ENCODE peak calls at places on chromosomes 4 and X, in four cellular contexts. L is IMR-90, W is mesendoderm, X is H1. P is an unnamed sample.

GRCh38 chrX:129653985-129654651 is 638 bp downstream of the APLN start:
- DNase-seq in X (no peak), W (no peak), L (no peak), P (no peak)

GRCh38 chr4:107824367-107825071 is at the start of gene SGMS2:
- DNase-seq in X (peak; percentile 64), W (peak; percentile 74), L (peak; percentile 84), P (peak; percentile 69)

GRCh38 chr4:128600996-128601857 is 208.3 kb upstream of the JADE1 start:
- DNase-seq in X (peak; percentile 40), L (peak; percentile 97), W (peak; percentile 90), P (no peak)

GRCh38 chr4:70754990-70755688 is 33.4 kb downstream of the RUFY3 start:
- DNase-seq in X (no peak), W (no peak), L (no peak), P (no peak)

GRCh38 chr4:3065551-3065950 is 8.8 kb downstream of the HTT-AS start:
- DNase-seq in X (no peak), L (peak; percentile 66), W (no peak), P (no peak)

GRCh38 chr4:24471623-24472510 is 112.5 kb downstream of the DHX15 start:
- DNase-seq in L (no peak), X (peak; percentile 83), W (peak; percentile 59), P (peak; percentile 58)

GRCh38 chr4:185735887-185736286 is 76.1 kb downstream of the SORBS2 start:
- DNase-seq in W (no peak), L (no peak), X (no peak), P (no peak)

GRCh38 chrX:104707572-104707971 is 141.6 kb downstream of the IL1RAPL2 start:
- DNase-seq in X (no peak), L (no peak), W (no peak), P (no peak)

GRCh38 chrX:40172169-40172979 is 74.6 kb upstream of the BCOR start:
- DNase-seq in X (peak; percentile 50), W (peak; percentile 38), L (peak; percentile 44), P (peak; percentile 50)

GRCh38 chrX:103554687-103555417 is 30.5 kb upstream of the TCEAL4 start:
- DNase-seq in W (peak; percentile 93), X (peak; percentile 85), L (peak; percentile 24), P (peak; percentile 85)

GRCh38 chrX:39427492-39428289 is 626.4 kb downstream of the MID1IP1 start:
- DNase-seq in W (no peak), L (peak; percentile 33), X (no peak), P (no peak)

GRCh38 chrX:55342533-55343501 is 78.1 kb upstream of the PAGE3 start:
- DNase-seq in L (no peak), W (peak; percentile 27), X (peak; percentile 39), P (peak; percentile 47)

GRCh38 chrX:1527457-1527856 is 9.5 kb downstream of the P2RY8 start:
- DNase-seq in W (no peak), X (no peak), L (no peak), P (no peak)
- H4K5ac ChIP-seq in W (no peak overlapping the region), X (no peak overlapping the region), L (no peak overlapping the region), P (no peak overlapping the region)

GRCh38 chr4:74654230-74654681 is 140.1 kb downstream of the BTC start:
- DNase-seq in L (peak; percentile 43), X (no peak), W (no peak), P (no peak)

GRCh38 chr4:74658114-74658513 is 136.2 kb downstream of the BTC start:
- DNase-seq in W (no peak), X (no peak), L (no peak), P (no peak)

GRCh38 chr4:74659576-74660411 is 134.5 kb downstream of the BTC start:
- DNase-seq in X (no peak), W (peak; percentile 91), L (peak; percentile 99), P (no peak)

GRCh38 chr4:74653331-74654229 is 140.7 kb downstream of the BTC start:
- DNase-seq in X (no peak), L (no peak), W (no peak), P (no peak)

GRCh38 chr4:74656596-74656995 is 137.7 kb downstream of the BTC start:
- DNase-seq in X (no peak), L (no peak), W (no peak), P (no peak)
- H4K5ac ChIP-seq in X (no peak overlapping the region), L (no peak overlapping the region), W (no peak overlapping the region), P (no peak overlapping the region)

DNA sequence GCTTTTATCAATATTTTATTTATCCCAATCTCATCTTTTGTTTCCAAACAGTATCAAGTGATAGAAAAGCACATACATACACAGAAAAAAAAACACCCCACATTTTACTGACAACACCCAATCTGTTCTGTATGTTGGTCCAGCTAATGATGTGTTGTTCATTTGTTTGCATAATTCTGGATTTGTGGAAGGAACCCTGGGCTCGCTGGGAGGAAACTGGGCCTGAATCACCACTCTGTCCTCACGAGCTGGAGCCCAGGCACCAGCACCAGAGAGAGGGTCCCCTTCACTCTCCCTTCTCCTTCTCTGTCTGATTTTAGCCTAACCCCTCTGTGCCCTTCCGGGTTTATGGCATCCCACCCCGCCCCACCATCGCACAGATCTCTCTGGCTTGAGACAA is 79.8 kb downstream of the PSAPL1 start:
- DNase-seq in W (no peak), L (peak; percentile 42), X (no peak), P (no peak)
- H4K5ac ChIP-seq in W (no peak overlapping the region), L (no peak overlapping the region), X (no peak overlapping the region), P (no peak overlapping the region)

DNA sequence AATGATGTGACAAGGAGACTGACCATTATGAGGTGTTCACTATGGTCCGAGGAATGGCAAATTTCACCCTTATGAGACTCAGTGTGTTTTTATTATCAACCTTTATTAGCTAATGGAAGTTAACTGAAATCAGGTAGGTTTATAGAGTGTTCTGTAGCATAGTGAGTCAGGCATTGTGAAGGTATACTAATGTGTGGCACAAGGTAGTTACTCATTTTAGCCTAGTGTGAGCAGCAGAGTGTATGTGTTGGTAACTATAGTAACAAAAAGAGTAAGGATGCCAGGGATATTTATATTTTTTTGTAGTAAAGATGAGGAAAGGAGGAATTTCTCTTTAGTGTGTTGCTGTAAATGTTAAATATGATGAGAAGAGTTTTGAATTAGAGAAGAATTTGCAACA is 12.0 kb downstream of the PDLIM5 start:
- DNase-seq in X (no peak), W (no peak), L (peak; percentile 47), P (no peak)
- H4K5ac ChIP-seq in X (no peak overlapping the region), W (no peak overlapping the region), L (no peak overlapping the region), P (no peak overlapping the region)

DNA sequence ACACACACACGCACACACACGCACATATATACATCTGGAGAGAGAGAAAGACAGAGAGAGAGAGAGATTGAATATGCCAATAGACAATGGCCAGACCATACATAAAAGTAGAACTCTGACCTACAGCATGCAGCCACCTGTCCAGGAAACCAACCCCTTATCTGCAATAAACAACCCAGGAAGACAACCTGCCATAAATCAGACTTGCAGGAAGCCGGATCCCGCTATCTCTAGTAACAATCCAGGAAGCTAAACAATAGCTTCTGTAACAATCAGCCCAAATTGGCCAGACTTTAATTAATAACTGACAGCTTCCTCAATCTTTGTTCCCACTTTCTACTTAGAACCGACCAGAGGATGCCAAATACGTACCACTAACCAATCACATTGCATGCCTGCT is 173.2 kb downstream of the LDB2 start:
- DNase-seq in W (no peak), X (no peak), L (no peak), P (no peak)
- H4K5ac ChIP-seq in W (no peak overlapping the region), X (no peak overlapping the region), L (no peak overlapping the region), P (no peak overlapping the region)

DNA sequence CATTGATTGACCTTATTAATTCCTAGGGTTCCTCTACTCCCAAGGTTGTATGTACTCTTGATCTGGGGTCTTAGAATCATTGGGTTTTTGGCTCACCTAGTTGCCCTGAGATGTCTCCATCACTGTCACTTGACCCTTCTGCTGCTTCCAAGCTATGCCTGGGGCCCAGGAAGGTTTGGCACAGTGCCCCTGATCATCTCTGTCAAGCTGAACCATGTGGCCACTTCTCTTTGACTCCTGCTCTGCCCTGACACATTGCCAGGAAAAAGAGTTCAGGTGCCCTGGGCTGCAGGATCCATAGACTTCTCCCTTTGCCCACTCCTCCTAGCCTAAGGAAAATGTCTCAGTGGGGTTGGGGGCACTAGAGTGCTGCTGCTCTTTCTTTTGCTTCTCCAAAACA is 3.9 kb upstream of the CHST7 start:
- DNase-seq in L (no peak), X (no peak), W (no peak), P (no peak)
- H4K5ac ChIP-seq in L (no peak overlapping the region), X (no peak overlapping the region), W (no peak overlapping the region), P (no peak overlapping the region)

GRCh38 chr4:66693694-66694093 is 851.6 kb downstream of the CENPC start:
- DNase-seq in L (no peak), W (peak; percentile 51), X (no peak), P (no peak)

GRCh38 chr4:66691101-66691500 is 854.2 kb downstream of the CENPC start:
- DNase-seq in L (no peak), X (no peak), W (peak; percentile 81), P (peak; percentile 31)

GRCh38 chr4:66687393-66687971 is 857.8 kb downstream of the CENPC start:
- DNase-seq in X (no peak), L (no peak), W (no peak), P (no peak)

GRCh38 chr4:66688674-66689073 is 856.6 kb downstream of the CENPC start:
- DNase-seq in X (no peak), L (peak; percentile 9), W (no peak), P (no peak)
- H4K5ac ChIP-seq in X (no peak overlapping the region), L (no peak overlapping the region), W (no peak overlapping the region), P (no peak overlapping the region)

GRCh38 chrX:46730765-46731164 is 28.2 kb downstream of the SLC9A7 start:
- DNase-seq in L (no peak), X (no peak), W (no peak), P (no peak)
- H4K5ac ChIP-seq in L (no peak overlapping the region), X (no peak overlapping the region), W (no peak overlapping the region), P (no peak overlapping the region)

GRCh38 chr4:168722391-168722790 is 225.5 kb downstream of the PALLD start:
- DNase-seq in X (no peak), L (no peak), W (no peak), P (no peak)

GRCh38 chr4:168723020-168723419 is 226.2 kb downstream of the PALLD start:
- DNase-seq in X (no peak), W (no peak), L (peak; percentile 75), P (no peak)

GRCh38 chr4:168724960-168725359 is 228.1 kb downstream of the PALLD start:
- DNase-seq in W (peak; percentile 33), X (no peak), L (peak; percentile 74), P (no peak)

GRCh38 chr4:168724243-168724642 is 227.4 kb downstream of the PALLD start:
- DNase-seq in X (no peak), L (no peak), W (no peak), P (no peak)

DNA sequence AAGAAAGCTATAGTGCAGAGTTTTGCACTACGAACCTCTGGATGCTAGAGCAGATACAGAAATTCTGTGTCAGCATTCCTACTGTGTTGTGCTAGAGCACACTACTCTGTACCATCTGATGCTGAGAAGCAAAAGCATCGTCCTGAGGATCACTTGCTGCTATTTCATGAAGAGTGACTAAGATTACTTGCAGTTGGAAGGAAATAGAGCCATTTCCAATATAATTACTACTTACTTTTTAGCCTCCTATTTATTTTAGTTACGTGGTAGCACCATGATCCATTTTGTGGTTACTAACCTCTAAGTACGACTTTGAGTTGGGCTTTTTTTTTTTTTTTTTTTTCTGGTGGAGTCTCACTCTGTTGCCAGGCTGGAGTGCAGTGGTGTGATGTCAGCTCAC is 226.7 kb downstream of the PALLD start:
- DNase-seq in W (no peak), L (peak; percentile 56), X (no peak), P (no peak)
- H4K5ac ChIP-seq in W (no peak overlapping the region), L (peak overlapping the region; percentile 47), X (no peak overlapping the region), P (no peak overlapping the region)